ENCODE peak calls at places on chromosomes 3 and 15, in seven cellular contexts. One of them, this sample, is unnamed. For H3K36me3, the result is how much of the 10 kb centered on the place peaks cover.

GRCh38 chr15:92930776-92931175 is 30.7 kb downstream of the CHD2 start:
- DNase-seq in brain microvascular endothelial cell: peak
- DNase-seq in heart right ventricle: no peak
- DNase-seq in adipocyte: peak
- DNase-seq in lower lobe of right lung: no peak
- DNase-seq in kidney: no peak
- DNase-seq in CD4-positive, alpha-beta memory T cell: no peak
- DNase-seq in this sample: no peak

GRCh38 chr3:29683306-29683993 is 402.6 kb downstream of the RBMS3 start:
- DNase-seq in brain microvascular endothelial cell: peak
- DNase-seq in heart right ventricle: peak
- DNase-seq in adipocyte: peak
- DNase-seq in lower lobe of right lung: no peak
- DNase-seq in kidney: no peak
- DNase-seq in CD4-positive, alpha-beta memory T cell: no peak
- DNase-seq in this sample: no peak

GRCh38 chr15:99138491-99138982 is 33.7 kb downstream of the SYNM start:
- DNase-seq in brain microvascular endothelial cell: no peak
- DNase-seq in heart right ventricle: no peak
- DNase-seq in adipocyte: no peak
- DNase-seq in lower lobe of right lung: no peak
- DNase-seq in kidney: no peak
- DNase-seq in CD4-positive, alpha-beta memory T cell: no peak
- DNase-seq in this sample: no peak

GRCh38 chr3:160444411-160444810 is 5.2 kb downstream of the TRIM59 start:
- DNase-seq in brain microvascular endothelial cell: no peak
- DNase-seq in heart right ventricle: no peak
- DNase-seq in adipocyte: no peak
- DNase-seq in lower lobe of right lung: no peak
- DNase-seq in kidney: no peak
- DNase-seq in CD4-positive, alpha-beta memory T cell: no peak
- DNase-seq in this sample: no peak

GRCh38 chr3:28972921-28973320 is 307.9 kb upstream of the RBMS3 start:
- DNase-seq in brain microvascular endothelial cell: peak
- DNase-seq in heart right ventricle: no peak
- DNase-seq in adipocyte: no peak
- DNase-seq in lower lobe of right lung: no peak
- DNase-seq in kidney: no peak
- DNase-seq in CD4-positive, alpha-beta memory T cell: no peak
- DNase-seq in this sample: no peak

GRCh38 chr15:43483306-43484128 is 9.4 kb downstream of the TP53BP1 start:
- DNase-seq in brain microvascular endothelial cell: no peak
- DNase-seq in heart right ventricle: no peak
- DNase-seq in adipocyte: peak
- DNase-seq in lower lobe of right lung: no peak
- DNase-seq in kidney: no peak
- DNase-seq in CD4-positive, alpha-beta memory T cell: no peak
- DNase-seq in this sample: no peak

GRCh38 chr15:45126535-45127158 is 3.0 kb downstream of the DUOXA1 start:
- DNase-seq in brain microvascular endothelial cell: peak
- DNase-seq in heart right ventricle: no peak
- DNase-seq in adipocyte: peak
- DNase-seq in lower lobe of right lung: peak
- DNase-seq in kidney: no peak
- DNase-seq in CD4-positive, alpha-beta memory T cell: no peak
- DNase-seq in this sample: no peak

GRCh38 chr3:65925254-65925954 is 113.3 kb downstream of the MAGI1 start:
- DNase-seq in brain microvascular endothelial cell: no peak
- DNase-seq in heart right ventricle: peak
- DNase-seq in adipocyte: no peak
- DNase-seq in lower lobe of right lung: no peak
- DNase-seq in kidney: no peak
- DNase-seq in CD4-positive, alpha-beta memory T cell: no peak
- DNase-seq in this sample: no peak

GRCh38 chr3:167876603-167877325 is 141.2 kb downstream of the SERPINI1 start:
- DNase-seq in brain microvascular endothelial cell: peak
- DNase-seq in heart right ventricle: peak
- DNase-seq in adipocyte: peak
- DNase-seq in lower lobe of right lung: no peak
- DNase-seq in kidney: no peak
- DNase-seq in CD4-positive, alpha-beta memory T cell: no peak
- DNase-seq in this sample: no peak

GRCh38 chr15:56757884-56758283 is 24.6 kb upstream of the ZNF280D start:
- DNase-seq in brain microvascular endothelial cell: no peak
- DNase-seq in heart right ventricle: no peak
- DNase-seq in adipocyte: no peak
- DNase-seq in lower lobe of right lung: no peak
- DNase-seq in kidney: no peak
- DNase-seq in CD4-positive, alpha-beta memory T cell: no peak
- DNase-seq in this sample: no peak

GRCh38 chr3:184315871-184316661 is 1.7 kb downstream of the EIF4G1 start:
- DNase-seq in brain microvascular endothelial cell: no peak
- DNase-seq in heart right ventricle: no peak
- DNase-seq in adipocyte: peak
- DNase-seq in lower lobe of right lung: no peak
- DNase-seq in kidney: no peak
- DNase-seq in CD4-positive, alpha-beta memory T cell: peak
- DNase-seq in this sample: no peak

GRCh38 chr3:32882180-32882579 is 64.4 kb downstream of the TRIM71 start:
- DNase-seq in brain microvascular endothelial cell: no peak
- DNase-seq in heart right ventricle: no peak
- DNase-seq in adipocyte: no peak
- DNase-seq in lower lobe of right lung: no peak
- DNase-seq in kidney: no peak
- DNase-seq in CD4-positive, alpha-beta memory T cell: no peak
- DNase-seq in this sample: no peak

GRCh38 chr3:185172086-185173049 is 19.5 kb upstream of the C3orf70 start:
- DNase-seq in brain microvascular endothelial cell: no peak
- DNase-seq in heart right ventricle: no peak
- DNase-seq in adipocyte: no peak
- DNase-seq in lower lobe of right lung: no peak
- DNase-seq in kidney: no peak
- DNase-seq in CD4-positive, alpha-beta memory T cell: no peak
- DNase-seq in this sample: no peak

GRCh38 chr3:100602506-100603444 is 6.6 kb upstream of the ADGRG7 start:
- DNase-seq in brain microvascular endothelial cell: peak
- DNase-seq in heart right ventricle: no peak
- DNase-seq in adipocyte: no peak
- DNase-seq in lower lobe of right lung: no peak
- DNase-seq in kidney: no peak
- DNase-seq in CD4-positive, alpha-beta memory T cell: no peak
- DNase-seq in this sample: no peak

GRCh38 chr3:3196148-3196861 is 16.8 kb upstream of the CRBN start:
- DNase-seq in brain microvascular endothelial cell: peak
- DNase-seq in heart right ventricle: no peak
- DNase-seq in adipocyte: peak
- DNase-seq in lower lobe of right lung: no peak
- DNase-seq in kidney: no peak
- DNase-seq in CD4-positive, alpha-beta memory T cell: no peak
- DNase-seq in this sample: no peak

GRCh38 chr3:196287066-196287404 is 491 bp downstream of the PCYT1A start:
- DNase-seq in brain microvascular endothelial cell: no peak
- DNase-seq in heart right ventricle: peak
- DNase-seq in adipocyte: peak
- DNase-seq in lower lobe of right lung: no peak
- DNase-seq in kidney: peak
- DNase-seq in CD4-positive, alpha-beta memory T cell: peak
- DNase-seq in this sample: no peak

GRCh38 chr3:130626021-130626420 is 109.0 kb downstream of the COL6A6 start:
- DNase-seq in brain microvascular endothelial cell: no peak
- DNase-seq in heart right ventricle: no peak
- DNase-seq in adipocyte: no peak
- DNase-seq in lower lobe of right lung: no peak
- DNase-seq in kidney: no peak
- DNase-seq in CD4-positive, alpha-beta memory T cell: no peak
- DNase-seq in this sample: no peak

GRCh38 chr15:27057904-27058645 is 87.1 kb downstream of the GABRG3 start:
- DNase-seq in brain microvascular endothelial cell: no peak
- DNase-seq in heart right ventricle: no peak
- DNase-seq in adipocyte: no peak
- DNase-seq in lower lobe of right lung: no peak
- DNase-seq in kidney: no peak
- DNase-seq in CD4-positive, alpha-beta memory T cell: no peak
- DNase-seq in this sample: no peak

GRCh38 chr3:81425198-81425868 is 336.1 kb downstream of the GBE1 start:
- DNase-seq in brain microvascular endothelial cell: peak
- DNase-seq in heart right ventricle: no peak
- DNase-seq in adipocyte: no peak
- DNase-seq in lower lobe of right lung: no peak
- DNase-seq in kidney: no peak
- DNase-seq in CD4-positive, alpha-beta memory T cell: no peak
- DNase-seq in this sample: no peak

GRCh38 chr15:88932875-88933330 is 19.7 kb upstream of the MFGE8 start:
- DNase-seq in brain microvascular endothelial cell: no peak
- DNase-seq in heart right ventricle: peak
- DNase-seq in adipocyte: no peak
- DNase-seq in lower lobe of right lung: no peak
- DNase-seq in kidney: no peak
- DNase-seq in CD4-positive, alpha-beta memory T cell: no peak
- DNase-seq in this sample: no peak

GRCh38 chr3:50807266-50807665 is 132.5 kb downstream of the DOCK3 start:
- DNase-seq in brain microvascular endothelial cell: no peak
- DNase-seq in heart right ventricle: peak
- DNase-seq in adipocyte: no peak
- DNase-seq in lower lobe of right lung: no peak
- DNase-seq in kidney: no peak
- DNase-seq in CD4-positive, alpha-beta memory T cell: no peak
- DNase-seq in this sample: no peak

GRCh38 chr3:37210230-37210629 is 35.8 kb upstream of the LRRFIP2 start:
- DNase-seq in brain microvascular endothelial cell: no peak
- DNase-seq in heart right ventricle: no peak
- DNase-seq in adipocyte: peak
- DNase-seq in lower lobe of right lung: no peak
- DNase-seq in kidney: no peak
- DNase-seq in CD4-positive, alpha-beta memory T cell: no peak
- DNase-seq in this sample: no peak

GRCh38 chr3:4850211-4850927 is 128.9 kb upstream of the BHLHE40 start:
- DNase-seq in brain microvascular endothelial cell: no peak
- DNase-seq in heart right ventricle: no peak
- DNase-seq in adipocyte: no peak
- DNase-seq in lower lobe of right lung: no peak
- DNase-seq in kidney: no peak
- DNase-seq in CD4-positive, alpha-beta memory T cell: peak
- DNase-seq in this sample: no peak

DNA sequence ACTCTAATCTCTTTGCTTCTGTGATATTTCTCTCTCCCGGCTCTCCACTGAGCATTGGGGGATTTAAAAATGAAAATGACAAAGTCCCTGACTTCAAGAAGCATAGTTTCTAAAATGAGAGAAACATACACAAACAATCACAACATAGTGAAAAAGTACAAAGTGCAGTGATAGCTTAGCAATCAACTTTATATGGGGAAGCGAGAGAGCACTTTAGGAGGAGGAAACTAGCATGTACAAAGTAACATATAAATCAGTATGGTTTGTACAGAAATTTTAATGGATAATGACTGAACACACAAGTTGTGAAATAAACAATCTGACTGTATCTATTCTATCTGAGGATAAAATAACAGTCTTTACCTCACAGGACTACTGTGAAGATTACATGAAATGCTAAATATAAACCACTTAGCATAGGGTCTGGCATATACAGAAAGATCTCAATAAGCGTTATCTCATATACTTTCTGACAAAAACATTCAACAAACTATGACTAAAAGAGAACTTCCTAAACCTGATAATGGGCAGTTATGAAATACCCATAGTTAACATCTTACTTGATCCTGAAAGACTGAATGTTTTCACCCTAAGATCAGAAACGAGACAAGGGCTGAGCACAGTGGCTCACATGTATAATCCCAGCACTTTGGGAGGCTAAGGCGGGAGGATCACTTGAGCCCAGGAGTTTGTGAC is 61.2 kb downstream of the PEAK1 start:
- DNase-seq in brain microvascular endothelial cell: no peak
- DNase-seq in heart right ventricle: no peak
- DNase-seq in adipocyte: no peak
- DNase-seq in lower lobe of right lung: no peak
- DNase-seq in kidney: no peak
- DNase-seq in CD4-positive, alpha-beta memory T cell: no peak
- DNase-seq in this sample: no peak
- H3K36me3 ChIP-seq in brain microvascular endothelial cell: under half
- H3K36me3 ChIP-seq in heart right ventricle: under half
- H3K36me3 ChIP-seq in adipocyte: under half
- H3K36me3 ChIP-seq in lower lobe of right lung: under half
- H3K36me3 ChIP-seq in kidney: under half
- H3K36me3 ChIP-seq in CD4-positive, alpha-beta memory T cell: under half
- H3K36me3 ChIP-seq in this sample: under half

GRCh38 chr15:59223736-59224135 is 17.1 kb downstream of the LDHAL6B start:
- DNase-seq in brain microvascular endothelial cell: no peak
- DNase-seq in heart right ventricle: no peak
- DNase-seq in adipocyte: no peak
- DNase-seq in lower lobe of right lung: no peak
- DNase-seq in kidney: peak
- DNase-seq in CD4-positive, alpha-beta memory T cell: no peak
- DNase-seq in this sample: no peak
- H3K36me3 ChIP-seq in brain microvascular endothelial cell: under half
- H3K36me3 ChIP-seq in heart right ventricle: under half
- H3K36me3 ChIP-seq in adipocyte: half or more
- H3K36me3 ChIP-seq in lower lobe of right lung: under half
- H3K36me3 ChIP-seq in kidney: under half
- H3K36me3 ChIP-seq in CD4-positive, alpha-beta memory T cell: under half
- H3K36me3 ChIP-seq in this sample: under half

DNA sequence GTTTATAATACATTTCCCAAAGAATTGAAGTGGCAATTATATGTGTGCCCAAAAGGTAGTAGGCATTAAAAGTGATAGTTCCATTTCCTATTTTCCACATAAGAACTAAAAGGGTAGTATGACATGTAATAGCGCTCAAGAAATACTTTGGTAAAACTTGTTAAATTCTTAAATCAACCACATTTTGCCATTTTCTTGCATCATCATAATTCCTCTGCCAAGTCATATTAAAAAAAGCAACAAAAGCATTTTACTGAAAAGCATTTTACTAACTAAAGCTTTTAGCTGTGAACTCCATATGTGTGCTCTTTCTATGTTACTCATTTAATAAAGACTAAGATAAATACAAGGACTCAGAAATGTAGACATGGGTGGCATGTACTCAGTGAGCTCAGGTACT is 70.1 kb downstream of the GPR160 start:
- DNase-seq in brain microvascular endothelial cell: no peak
- DNase-seq in heart right ventricle: no peak
- DNase-seq in adipocyte: peak
- DNase-seq in lower lobe of right lung: no peak
- DNase-seq in kidney: no peak
- DNase-seq in CD4-positive, alpha-beta memory T cell: no peak
- DNase-seq in this sample: no peak
- H3K36me3 ChIP-seq in brain microvascular endothelial cell: under half
- H3K36me3 ChIP-seq in heart right ventricle: under half
- H3K36me3 ChIP-seq in adipocyte: half or more
- H3K36me3 ChIP-seq in lower lobe of right lung: half or more
- H3K36me3 ChIP-seq in kidney: under half
- H3K36me3 ChIP-seq in CD4-positive, alpha-beta memory T cell: under half
- H3K36me3 ChIP-seq in this sample: under half

DNA sequence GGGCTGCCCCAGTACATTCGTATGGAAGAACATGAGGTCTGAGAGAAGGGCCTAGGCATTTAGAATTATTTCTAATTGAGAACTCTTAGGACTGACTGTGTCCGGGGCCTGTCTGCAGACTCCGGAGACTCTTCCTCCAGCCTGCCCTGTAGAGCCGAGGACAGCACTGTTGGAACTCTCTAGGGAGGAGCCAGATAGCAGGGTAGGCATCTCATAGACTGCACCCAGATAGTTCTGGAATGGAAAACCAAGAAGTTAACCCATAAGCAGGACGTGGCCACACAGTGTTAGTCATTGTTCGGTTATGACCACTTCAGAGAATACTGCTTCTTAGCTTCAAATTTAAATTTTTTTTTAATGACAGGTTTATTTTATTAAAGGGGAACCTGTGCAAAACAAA is 59.5 kb downstream of the SNRK start:
- DNase-seq in brain microvascular endothelial cell: peak
- DNase-seq in heart right ventricle: no peak
- DNase-seq in adipocyte: no peak
- DNase-seq in lower lobe of right lung: no peak
- DNase-seq in kidney: peak
- DNase-seq in CD4-positive, alpha-beta memory T cell: no peak
- DNase-seq in this sample: no peak
- H3K36me3 ChIP-seq in brain microvascular endothelial cell: under half
- H3K36me3 ChIP-seq in heart right ventricle: half or more
- H3K36me3 ChIP-seq in adipocyte: half or more
- H3K36me3 ChIP-seq in lower lobe of right lung: half or more
- H3K36me3 ChIP-seq in kidney: under half
- H3K36me3 ChIP-seq in CD4-positive, alpha-beta memory T cell: half or more
- H3K36me3 ChIP-seq in this sample: half or more